ENCODE peak calls at places on chromosome 10, in seven cellular contexts. Q is right atrium auricular region, L is body of pancreas, A is bronchial epithelial cell, O is brain microvascular endothelial cell, M is gastrocnemius medialis, C is Peyer's patch. G is an unnamed sample.

GRCh38 chr10:1762066-1762465 is 24.7 kb upstream of the ADARB2 start:
- DNase-seq in M (no peak), O (no peak), L (no peak), C (no peak), A (no peak), Q (no peak), G (no peak)

GRCh38 chr10:14010083-14010551 is 320.6 kb downstream of the FRMD4A start:
- DNase-seq in L (no peak), Q (no peak), M (no peak), C (no peak), A (peak; percentile 27), O (peak; percentile 71), G (no peak)

GRCh38 chr10:120949511-120950102 is 98.4 kb downstream of the WDR11 start:
- DNase-seq in L (no peak), Q (no peak), O (peak; percentile 1), A (no peak), M (no peak), C (no peak), G (no peak)

GRCh38 chr10:24451325-24451820 is 242.4 kb downstream of the KIAA1217 start:
- DNase-seq in O (no peak), Q (no peak), M (no peak), C (no peak), L (no peak), A (no peak), G (no peak)

GRCh38 chr10:35637456-35637855 is 4.6 kb downstream of the FZD8 start:
- DNase-seq in M (no peak), O (no peak), A (no peak), Q (no peak), L (no peak), C (no peak), G (no peak)

GRCh38 chr10:88851706-88852105 is at the start of gene ANKRD22:
- DNase-seq in O (peak; percentile 44), M (no peak), Q (peak; percentile 61), C (peak; percentile 79), L (peak; percentile 68), A (peak; percentile 100), G (no peak)

GRCh38 chr10:52637592-52637991 is 135.0 kb downstream of the MBL2 start:
- DNase-seq in A (peak; percentile 33), L (no peak), M (no peak), C (no peak), O (no peak), Q (no peak), G (no peak)

GRCh38 chr10:24952146-24952700 is at the start of gene PRTFDC1:
- DNase-seq in A (no peak), C (peak; percentile 63), L (peak; percentile 40), Q (no peak), O (no peak), M (no peak), G (peak; percentile 63)

GRCh38 chr10:118041316-118041715 is 5.4 kb downstream of the RAB11FIP2 start:
- DNase-seq in Q (no peak), C (no peak), A (no peak), L (no peak), M (no peak), O (peak; percentile 45), G (no peak)

GRCh38 chr10:59675812-59676211 is 33.8 kb downstream of the SLC16A9 start:
- DNase-seq in A (no peak), C (no peak), O (no peak), M (no peak), Q (no peak), L (peak; percentile 37), G (no peak)

GRCh38 chr10:5293691-5294550 is 70.8 kb upstream of the UCN3 start:
- DNase-seq in L (peak; percentile 68), M (peak; percentile 17), O (peak; percentile 29), Q (no peak), C (peak; percentile 73), A (peak; percentile 86), G (no peak)

GRCh38 chr10:17088118-17088806 is 41.3 kb downstream of the CUBN start:
- DNase-seq in M (no peak), L (no peak), C (no peak), O (peak; percentile 75), Q (no peak), A (peak; percentile 93), G (no peak)

GRCh38 chr10:43287056-43288007 is 20.5 kb upstream of the RASGEF1A start:
- DNase-seq in M (no peak), Q (no peak), C (peak; percentile 91), L (no peak), A (peak; percentile 85), O (no peak), G (no peak)

GRCh38 chr10:130686680-130687300 is 550.6 kb downstream of the GLRX3 start:
- DNase-seq in L (peak; percentile 21), C (no peak), O (no peak), M (no peak), Q (no peak), A (peak; percentile 1), G (no peak)

GRCh38 chr10:109773818-109774440 is 149.4 kb downstream of the XPNPEP1 start:
- DNase-seq in A (peak; percentile 37), M (no peak), Q (no peak), C (no peak), L (no peak), O (peak; percentile 14), G (no peak)
- TF ChIP-seq CTCF in A (peak; percentile 45), M (no peak), Q (no peak), C (peak; percentile 56), L (peak; percentile 54), O (peak; percentile 55), G (peak; percentile 12)

GRCh38 chr10:126098216-126098561 is 201.8 kb downstream of the FANK1 start:
- DNase-seq in Q (peak; percentile 7), O (no peak), A (no peak), M (no peak), L (no peak), C (no peak), G (no peak)
- H3K36me3 ChIP-seq in Q (no peaks in the 10 kb centered on the region), O (no peaks in the 10 kb centered on the region), A (no peaks in the 10 kb centered on the region), M (no peaks in the 10 kb centered on the region), L (no peaks in the 10 kb centered on the region), C (no peaks in the 10 kb centered on the region), G (no peaks in the 10 kb centered on the region)

GRCh38 chr10:132848306-132848705 is 62.4 kb upstream of the NKX6-2 start:
- DNase-seq in L (no peak), Q (no peak), A (no peak), O (no peak), M (peak; percentile 6), C (peak; percentile 37), G (no peak)
- TF ChIP-seq CTCF in L (no peak), Q (no peak), A (no peak), O (no peak), M (no peak), C (no peak), G (no peak)

DNA sequence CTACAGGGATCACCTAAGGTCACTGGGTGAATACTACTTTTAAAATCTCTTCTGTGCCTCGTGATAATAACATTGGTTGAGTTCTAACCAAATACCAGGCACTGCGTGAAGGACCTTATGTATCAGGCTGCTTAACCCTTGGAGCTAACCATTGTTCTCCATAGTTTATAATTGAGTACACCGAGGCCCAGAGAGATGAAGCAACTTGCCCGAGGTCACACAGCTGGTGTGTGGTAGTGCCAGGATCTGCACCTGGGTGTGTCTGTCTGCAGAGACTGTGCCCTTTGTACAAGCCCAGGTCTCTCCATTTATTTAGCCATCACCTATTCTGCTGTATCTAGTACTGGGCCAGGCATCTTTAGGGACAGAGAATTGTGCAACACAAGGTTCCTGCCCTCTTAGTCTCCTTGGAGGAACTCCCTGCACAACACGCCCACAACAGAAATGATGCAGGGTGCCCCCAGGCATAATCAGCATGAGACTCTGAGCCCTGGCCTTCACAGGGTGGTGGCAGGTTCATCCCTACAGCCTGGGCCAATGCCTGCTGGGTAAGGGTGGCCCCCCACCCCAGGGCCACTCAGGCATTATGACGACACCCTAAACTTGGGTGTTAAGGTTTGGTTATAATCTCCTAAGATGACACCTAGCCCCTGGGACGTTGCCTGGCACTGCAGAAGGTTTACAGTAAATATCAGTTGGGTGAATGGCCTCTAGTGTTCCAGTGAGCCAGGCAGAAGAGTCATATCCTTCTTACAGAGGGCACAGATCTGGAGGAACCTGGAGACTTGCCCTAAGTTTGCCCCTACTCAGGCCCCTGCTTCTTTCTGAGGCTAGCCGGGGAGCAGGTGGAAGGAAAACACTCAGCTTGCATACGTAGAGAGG is 31.6 kb downstream of the UNC5B start:
- DNase-seq in A (peak; percentile 88), M (no peak), L (no peak), Q (no peak), O (no peak), C (peak; percentile 87), G (no peak)
- H3K36me3 ChIP-seq in A (no peaks in the 10 kb centered on the region), M (no peaks in the 10 kb centered on the region), L (no peaks in the 10 kb centered on the region), Q (no peaks in the 10 kb centered on the region), O (no peaks in the 10 kb centered on the region), C (no peaks in the 10 kb centered on the region), G (no peaks in the 10 kb centered on the region)

G was measured in uterus.